ENCODE peak calls at places on chromosome 4, in ten cellular contexts. One of them, this sample, is unnamed.
A peak's percentile ranks its signal among the peaks of the same experiment; 100 is the strongest.

GRCh38 chr4:14023036-14023435 is 395.5 kb upstream of the BOD1L1 start:
- DNase-seq in left ventricle myocardium inferior: no peak
- DNase-seq in PC-3: peak; percentile 54
- DNase-seq in tibial nerve: no peak
- DNase-seq in IMR-90: peak; percentile 39
- DNase-seq in kidney epithelial cell: no peak
- DNase-seq in endodermal cell: no peak
- DNase-seq in heart left ventricle: no peak
- DNase-seq in pancreas: no peak
- DNase-seq in A673: no peak
- DNase-seq in this sample: no peak

GRCh38 chr4:136927172-136927571 is 605.1 kb downstream of the PCDH18 start:
- DNase-seq in kidney epithelial cell: peak; percentile 91
- DNase-seq in left ventricle myocardium inferior: no peak
- DNase-seq in heart left ventricle: no peak
- DNase-seq in PC-3: peak; percentile 62
- DNase-seq in tibial nerve: no peak
- DNase-seq in A673: no peak
- DNase-seq in IMR-90: peak; percentile 12
- DNase-seq in endodermal cell: no peak
- DNase-seq in pancreas: no peak
- DNase-seq in this sample: no peak

GRCh38 chr4:40858946-40859345 is 109.2 kb downstream of the NSUN7 start:
- DNase-seq in pancreas: no peak
- DNase-seq in kidney epithelial cell: no peak
- DNase-seq in left ventricle myocardium inferior: no peak
- DNase-seq in heart left ventricle: no peak
- DNase-seq in endodermal cell: peak; percentile 27
- DNase-seq in A673: no peak
- DNase-seq in PC-3: no peak
- DNase-seq in IMR-90: no peak
- DNase-seq in tibial nerve: no peak
- DNase-seq in this sample: no peak

GRCh38 chr4:20813698-20814097 is 113.4 kb downstream of the PACRGL start:
- DNase-seq in IMR-90: no peak
- DNase-seq in PC-3: no peak
- DNase-seq in A673: no peak
- DNase-seq in kidney epithelial cell: no peak
- DNase-seq in endodermal cell: no peak
- DNase-seq in heart left ventricle: no peak
- DNase-seq in pancreas: no peak
- DNase-seq in left ventricle myocardium inferior: no peak
- DNase-seq in tibial nerve: no peak
- DNase-seq in this sample: no peak

GRCh38 chr4:177052211-177052725 is 257.4 kb upstream of the NEIL3 start:
- DNase-seq in left ventricle myocardium inferior: no peak
- DNase-seq in A673: no peak
- DNase-seq in IMR-90: no peak
- DNase-seq in heart left ventricle: no peak
- DNase-seq in kidney epithelial cell: no peak
- DNase-seq in tibial nerve: no peak
- DNase-seq in endodermal cell: no peak
- DNase-seq in pancreas: no peak
- DNase-seq in PC-3: no peak
- DNase-seq in this sample: no peak

GRCh38 chr4:3505231-3505630 is 27.0 kb downstream of the LRPAP1 start:
- DNase-seq in heart left ventricle: no peak
- DNase-seq in pancreas: no peak
- DNase-seq in left ventricle myocardium inferior: no peak
- DNase-seq in A673: no peak
- DNase-seq in PC-3: no peak
- DNase-seq in IMR-90: no peak
- DNase-seq in endodermal cell: no peak
- DNase-seq in tibial nerve: no peak
- DNase-seq in kidney epithelial cell: no peak
- DNase-seq in this sample: no peak

GRCh38 chr4:168569066-168569908 is 72.4 kb downstream of the PALLD start:
- DNase-seq in kidney epithelial cell: no peak
- DNase-seq in A673: peak; percentile 65
- DNase-seq in pancreas: peak; percentile 43
- DNase-seq in endodermal cell: peak; percentile 67
- DNase-seq in heart left ventricle: peak; percentile 41
- DNase-seq in PC-3: no peak
- DNase-seq in left ventricle myocardium inferior: no peak
- DNase-seq in IMR-90: no peak
- DNase-seq in tibial nerve: no peak
- DNase-seq in this sample: no peak

GRCh38 chr4:180827610-180828009 is 1415.6 kb upstream of the TENM3 start:
- DNase-seq in A673: no peak
- DNase-seq in tibial nerve: no peak
- DNase-seq in PC-3: peak; percentile 23
- DNase-seq in pancreas: no peak
- DNase-seq in endodermal cell: peak; percentile 43
- DNase-seq in IMR-90: peak; percentile 67
- DNase-seq in kidney epithelial cell: no peak
- DNase-seq in heart left ventricle: no peak
- DNase-seq in left ventricle myocardium inferior: no peak
- DNase-seq in this sample: no peak

GRCh38 chr4:143618811-143619210 is 81.7 kb downstream of the FREM3 start:
- DNase-seq in A673: no peak
- DNase-seq in heart left ventricle: no peak
- DNase-seq in tibial nerve: no peak
- DNase-seq in pancreas: no peak
- DNase-seq in IMR-90: no peak
- DNase-seq in kidney epithelial cell: no peak
- DNase-seq in endodermal cell: no peak
- DNase-seq in left ventricle myocardium inferior: no peak
- DNase-seq in PC-3: no peak
- DNase-seq in this sample: no peak

GRCh38 chr4:46389301-46389761 is 597 bp downstream of the GABRA2 start:
- DNase-seq in kidney epithelial cell: no peak
- DNase-seq in endodermal cell: peak; percentile 73
- DNase-seq in IMR-90: no peak
- DNase-seq in PC-3: no peak
- DNase-seq in pancreas: no peak
- DNase-seq in A673: peak; percentile 20
- DNase-seq in left ventricle myocardium inferior: no peak
- DNase-seq in heart left ventricle: no peak
- DNase-seq in tibial nerve: no peak
- DNase-seq in this sample: no peak

GRCh38 chr4:5199142-5199541 is 147.9 kb downstream of the STK32B start:
- DNase-seq in kidney epithelial cell: no peak
- DNase-seq in pancreas: no peak
- DNase-seq in tibial nerve: no peak
- DNase-seq in left ventricle myocardium inferior: no peak
- DNase-seq in endodermal cell: no peak
- DNase-seq in A673: no peak
- DNase-seq in PC-3: no peak
- DNase-seq in heart left ventricle: no peak
- DNase-seq in IMR-90: no peak
- DNase-seq in this sample: no peak

GRCh38 chr4:1099270-1099669 is 14.1 kb downstream of the RNF212 start:
- DNase-seq in heart left ventricle: no peak
- DNase-seq in endodermal cell: no peak
- DNase-seq in PC-3: no peak
- DNase-seq in IMR-90: no peak
- DNase-seq in tibial nerve: no peak
- DNase-seq in pancreas: no peak
- DNase-seq in A673: no peak
- DNase-seq in left ventricle myocardium inferior: no peak
- DNase-seq in kidney epithelial cell: no peak
- DNase-seq in this sample: no peak

GRCh38 chr4:109994415-109994827 is 81.7 kb downstream of the EGF start:
- DNase-seq in heart left ventricle: no peak
- DNase-seq in pancreas: no peak
- DNase-seq in PC-3: no peak
- DNase-seq in left ventricle myocardium inferior: no peak
- DNase-seq in A673: no peak
- DNase-seq in tibial nerve: no peak
- DNase-seq in kidney epithelial cell: no peak
- DNase-seq in endodermal cell: no peak
- DNase-seq in IMR-90: no peak
- DNase-seq in this sample: no peak

DNA sequence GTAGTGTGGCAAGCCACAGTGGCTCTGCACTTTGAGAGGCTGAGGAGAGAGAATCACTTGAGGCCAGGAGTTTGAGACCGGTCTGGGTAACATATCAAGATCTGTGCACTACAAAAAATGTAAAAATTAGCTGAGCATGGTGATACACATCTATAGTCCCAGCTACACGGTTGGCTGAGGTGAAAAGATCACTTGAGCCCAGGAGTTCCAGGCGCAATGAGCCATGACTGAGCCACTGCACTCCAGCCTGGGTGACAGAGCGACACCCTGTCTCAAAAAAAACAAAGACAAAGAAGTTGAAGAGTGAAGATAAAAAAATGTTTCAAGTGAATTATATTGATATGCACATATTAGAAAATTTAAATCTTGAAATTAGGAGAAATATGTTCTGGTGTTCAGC is 46.3 kb downstream of the SULT1B1 start:
- DNase-seq in endodermal cell: no peak
- DNase-seq in IMR-90: no peak
- DNase-seq in heart left ventricle: no peak
- DNase-seq in tibial nerve: no peak
- DNase-seq in kidney epithelial cell: no peak
- DNase-seq in A673: no peak
- DNase-seq in left ventricle myocardium inferior: no peak
- DNase-seq in PC-3: no peak
- DNase-seq in pancreas: no peak
- DNase-seq in this sample: no peak
- H3K4me3 ChIP-seq in endodermal cell: no peak overlapping the region
- H3K4me3 ChIP-seq in IMR-90: no peak overlapping the region
- H3K4me3 ChIP-seq in heart left ventricle: no peak overlapping the region
- H3K4me3 ChIP-seq in tibial nerve: no peak overlapping the region
- H3K4me3 ChIP-seq in kidney epithelial cell: no peak overlapping the region
- H3K4me3 ChIP-seq in A673: no peak overlapping the region
- H3K4me3 ChIP-seq in left ventricle myocardium inferior: no peak overlapping the region
- H3K4me3 ChIP-seq in PC-3: no peak overlapping the region
- H3K4me3 ChIP-seq in pancreas: no peak overlapping the region
- H3K4me3 ChIP-seq in this sample: no peak overlapping the region

DNA sequence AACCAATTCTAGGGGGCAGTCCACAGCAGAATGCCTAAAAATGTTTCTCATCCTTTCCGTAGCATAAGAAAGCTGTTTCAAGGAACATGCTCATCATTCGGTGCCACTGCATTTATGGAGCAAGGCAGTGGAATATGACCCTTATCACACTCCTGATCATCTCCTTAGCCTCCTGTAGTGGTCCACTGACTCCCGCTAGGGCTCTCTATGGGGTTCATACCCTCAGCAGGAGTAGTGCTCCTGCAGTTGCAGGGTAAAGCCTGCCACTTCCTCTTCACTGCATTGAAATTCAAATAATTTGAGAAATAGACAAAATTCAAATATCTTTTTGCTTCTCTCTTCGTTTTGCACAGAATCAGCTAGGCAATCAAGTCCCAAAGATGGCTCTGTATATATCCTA is 107.0 kb downstream of the NDST3 start:
- DNase-seq in IMR-90: no peak
- DNase-seq in PC-3: no peak
- DNase-seq in kidney epithelial cell: no peak
- DNase-seq in tibial nerve: no peak
- DNase-seq in left ventricle myocardium inferior: no peak
- DNase-seq in A673: peak; percentile 4
- DNase-seq in endodermal cell: no peak
- DNase-seq in heart left ventricle: no peak
- DNase-seq in pancreas: no peak
- DNase-seq in this sample: no peak
- TF ChIP-seq CTCF in IMR-90: no peak
- TF ChIP-seq CTCF in PC-3: no peak
- TF ChIP-seq CTCF in kidney epithelial cell: no peak
- TF ChIP-seq CTCF in tibial nerve: no peak
- TF ChIP-seq CTCF in left ventricle myocardium inferior: no peak
- TF ChIP-seq CTCF in A673: peak; percentile 14
- TF ChIP-seq CTCF in endodermal cell: peak; percentile 42
- TF ChIP-seq CTCF in heart left ventricle: no peak
- TF ChIP-seq CTCF in pancreas: no peak
- TF ChIP-seq CTCF in this sample: no peak

DNA sequence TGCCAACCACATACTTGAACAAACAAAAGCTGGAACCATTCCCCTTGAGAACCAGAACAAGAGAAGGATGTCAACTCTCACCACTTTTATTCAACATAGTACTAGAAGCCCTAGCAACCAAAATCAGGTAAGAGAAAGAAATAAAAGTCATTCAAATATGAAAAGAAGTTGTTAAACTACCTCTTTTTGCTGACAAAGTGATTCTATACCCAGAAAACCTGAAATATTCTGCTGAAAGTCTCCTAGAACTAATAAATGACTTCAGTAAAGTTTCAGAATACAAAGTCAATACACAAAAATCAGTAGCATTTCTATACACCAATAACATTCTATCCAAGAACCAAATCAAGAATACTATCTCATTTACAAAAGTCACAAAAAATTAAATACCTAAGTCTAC is 187.0 kb downstream of the UGT8 start:
- DNase-seq in kidney epithelial cell: no peak
- DNase-seq in A673: no peak
- DNase-seq in endodermal cell: no peak
- DNase-seq in tibial nerve: no peak
- DNase-seq in heart left ventricle: no peak
- DNase-seq in pancreas: no peak
- DNase-seq in PC-3: no peak
- DNase-seq in IMR-90: no peak
- DNase-seq in left ventricle myocardium inferior: no peak
- DNase-seq in this sample: no peak
- H3K36me3 ChIP-seq in kidney epithelial cell: no peaks in the 10 kb centered on the region
- H3K36me3 ChIP-seq in A673: no peaks in the 10 kb centered on the region
- H3K36me3 ChIP-seq in endodermal cell: no peaks in the 10 kb centered on the region
- H3K36me3 ChIP-seq in tibial nerve: no peaks in the 10 kb centered on the region
- H3K36me3 ChIP-seq in heart left ventricle: no peaks in the 10 kb centered on the region
- H3K36me3 ChIP-seq in pancreas: no peaks in the 10 kb centered on the region
- H3K36me3 ChIP-seq in PC-3: no peaks in the 10 kb centered on the region
- H3K36me3 ChIP-seq in IMR-90: no peaks in the 10 kb centered on the region
- H3K36me3 ChIP-seq in left ventricle myocardium inferior: no peaks in the 10 kb centered on the region
- H3K36me3 ChIP-seq in this sample: no peaks in the 10 kb centered on the region

DNA sequence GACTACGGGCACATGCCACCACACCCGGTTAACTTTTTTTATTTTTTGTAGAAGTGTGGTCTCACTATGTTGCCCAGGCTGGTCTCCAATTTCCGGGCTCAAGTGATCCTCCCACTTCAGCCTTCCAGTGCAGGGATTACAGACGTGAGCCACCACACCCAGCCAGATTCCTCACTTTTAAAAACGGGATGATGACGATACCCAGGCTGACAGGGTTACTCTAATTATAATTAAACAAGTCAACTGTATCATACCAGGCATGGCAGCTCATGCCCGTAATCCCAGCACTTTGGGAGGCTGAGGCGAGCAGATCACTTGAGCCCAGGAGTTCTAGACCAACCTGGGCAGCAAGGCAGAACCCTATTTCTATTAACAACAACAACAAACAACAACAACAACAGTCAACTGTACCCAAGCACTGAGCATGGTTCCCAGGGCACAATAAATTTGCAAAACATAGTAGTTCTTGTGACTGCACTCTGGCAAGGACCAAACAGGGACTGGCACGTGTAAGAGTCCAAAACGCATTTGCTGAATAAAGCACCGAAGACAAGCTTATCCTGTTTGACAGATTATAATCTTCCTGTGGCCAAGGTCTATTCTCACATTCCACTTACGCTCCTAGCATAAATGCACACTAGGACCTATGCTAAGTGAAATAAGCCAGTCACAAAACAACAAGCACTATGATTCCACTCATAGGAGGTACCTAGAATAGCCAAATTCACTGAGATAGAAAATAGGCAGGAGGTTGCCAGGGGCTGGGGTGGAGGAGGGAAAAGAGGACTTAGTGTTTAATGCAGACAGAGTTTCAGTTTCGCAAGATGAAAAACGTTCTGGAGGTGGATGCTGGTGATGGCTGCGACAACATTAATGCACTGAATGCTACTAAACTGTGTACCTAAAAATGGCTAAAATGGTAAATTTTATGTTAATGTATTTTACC is 77.5 kb downstream of the IRF2 start:
- DNase-seq in A673: no peak
- DNase-seq in tibial nerve: no peak
- DNase-seq in left ventricle myocardium inferior: no peak
- DNase-seq in IMR-90: no peak
- DNase-seq in endodermal cell: no peak
- DNase-seq in pancreas: no peak
- DNase-seq in kidney epithelial cell: no peak
- DNase-seq in PC-3: no peak
- DNase-seq in heart left ventricle: no peak
- DNase-seq in this sample: no peak
- H3K4me3 ChIP-seq in A673: no peak overlapping the region
- H3K4me3 ChIP-seq in tibial nerve: no peak overlapping the region
- H3K4me3 ChIP-seq in left ventricle myocardium inferior: no peak overlapping the region
- H3K4me3 ChIP-seq in IMR-90: no peak overlapping the region
- H3K4me3 ChIP-seq in endodermal cell: no peak overlapping the region
- H3K4me3 ChIP-seq in pancreas: no peak overlapping the region
- H3K4me3 ChIP-seq in kidney epithelial cell: no peak overlapping the region
- H3K4me3 ChIP-seq in PC-3: no peak overlapping the region
- H3K4me3 ChIP-seq in heart left ventricle: no peak overlapping the region
- H3K4me3 ChIP-seq in this sample: no peak overlapping the region